ENCODE peak calls at places on chromosomes 7 and 10, in ten cellular contexts. C, D, S, O, W, E, M, N, V and X are unnamed samples. For H3K9me3, the result is how much of the 10 kb centered on the place peaks cover.

GRCh38 chr10:78375854-78376785 is 342.5 kb downstream of the RPS24 start:
- DNase-seq in E (no peak), D (no peak), C (no peak), O (no peak), V (no peak), M (no peak), W (no peak), S (no peak), N (no peak), X (no peak)

GRCh38 chr10:11285171-11285570 is 267.5 kb downstream of the CELF2 start:
- DNase-seq in V (no peak), N (no peak), S (no peak), M (no peak), C (no peak), W (peak), D (no peak), E (no peak), O (no peak), X (no peak)

GRCh38 chr7:132117181-132117580 is 459.1 kb downstream of the PLXNA4 start:
- DNase-seq in C (no peak), V (no peak), S (peak), M (peak), O (peak), N (no peak), D (no peak), E (no peak), W (no peak), X (no peak)

GRCh38 chr10:70461397-70462348 is 16.9 kb upstream of the PALD1 start:
- DNase-seq in V (peak), E (peak), S (peak), O (no peak), C (peak), N (peak), W (peak), D (peak), M (peak), X (peak)

GRCh38 chr10:102322914-102323313 is 72.6 kb upstream of the NFKB2 start:
- DNase-seq in D (no peak), V (no peak), M (no peak), S (no peak), C (peak), W (no peak), N (no peak), O (no peak), E (peak), X (peak)

GRCh38 chr7:81430761-81431160 is 339.1 kb downstream of the HGF start:
- DNase-seq in M (no peak), E (no peak), V (no peak), O (no peak), C (no peak), S (no peak), D (no peak), N (no peak), W (no peak), X (no peak)

GRCh38 chr7:105010538-105011523 is 3.2 kb upstream of the KMT2E start:
- DNase-seq in D (no peak), O (no peak), E (no peak), C (no peak), W (no peak), M (peak), N (no peak), V (no peak), S (no peak), X (peak)

GRCh38 chr7:31065021-31065593 is 13.0 kb downstream of the ADCYAP1R1 start:
- DNase-seq in N (peak), E (no peak), S (no peak), M (no peak), D (no peak), V (no peak), O (no peak), W (no peak), C (no peak), X (no peak)

GRCh38 chr10:101588879-101589278 is 758 bp downstream of the DPCD start:
- DNase-seq in O (no peak), S (peak), N (peak), C (no peak), E (no peak), D (peak), M (peak), V (no peak), W (no peak), X (peak)

GRCh38 chr10:21954132-21954531 is 49.4 kb downstream of the DNAJC1 start:
- DNase-seq in V (no peak), O (no peak), C (no peak), N (no peak), M (no peak), S (no peak), W (no peak), E (no peak), D (no peak), X (no peak)

GRCh38 chr7:16431646-16432424 is 10.5 kb upstream of the CRPPA start:
- DNase-seq in C (peak), D (peak), E (no peak), S (peak), N (no peak), W (no peak), O (no peak), M (peak), V (no peak), X (peak)

GRCh38 chr7:23287612-23288011 is 11.5 kb upstream of the MALSU1 start:
- DNase-seq in M (no peak), V (no peak), D (peak), C (no peak), N (no peak), E (no peak), W (no peak), O (no peak), S (no peak), X (no peak)

GRCh38 chr10:7287377-7287776 is 123.5 kb downstream of the SFMBT2 start:
- DNase-seq in E (no peak), C (no peak), M (no peak), V (no peak), D (no peak), W (no peak), N (no peak), S (no peak), O (no peak), X (no peak)

GRCh38 chr7:1676550-1677071 is 6.5 kb downstream of the ELFN1 start:
- DNase-seq in V (no peak), M (no peak), O (no peak), S (no peak), E (no peak), C (no peak), W (no peak), N (no peak), D (no peak), X (no peak)

GRCh38 chr10:30687698-30688213 is 58.2 kb upstream of the LYZL2 start:
- DNase-seq in V (peak), S (peak), W (peak), C (peak), M (peak), D (peak), N (peak), O (no peak), E (peak), X (peak)

GRCh38 chr10:133105686-133106390 is 18.1 kb downstream of the ADGRA1 start:
- DNase-seq in V (no peak), S (no peak), C (no peak), O (no peak), N (no peak), M (no peak), E (no peak), W (no peak), D (no peak), X (no peak)

GRCh38 chr10:119409906-119410305 is 132.6 kb downstream of the RGS10 start:
- DNase-seq in E (no peak), S (no peak), N (peak), W (peak), D (peak), M (peak), V (peak), O (no peak), C (no peak), X (no peak)

GRCh38 chr7:32061346-32061745 is 8.9 kb downstream of the PDE1C start:
- DNase-seq in M (no peak), V (no peak), S (no peak), W (no peak), D (no peak), O (no peak), N (no peak), E (no peak), C (no peak), X (no peak)

GRCh38 chr7:134954197-134955082 is 31.9 kb upstream of the AGBL3 start:
- DNase-seq in N (no peak), O (peak), E (no peak), V (no peak), W (no peak), D (peak), M (no peak), C (peak), S (no peak), X (peak)

GRCh38 chr7:57204411-57204811 is 72.2 kb upstream of the ZNF479 start:
- DNase-seq in D (no peak), N (no peak), M (no peak), W (no peak), V (no peak), S (no peak), E (no peak), O (no peak), C (no peak), X (no peak)

GRCh38 chr7:57201021-57201894 is 69.0 kb upstream of the ZNF479 start:
- DNase-seq in M (no peak), E (no peak), O (no peak), S (no peak), D (no peak), N (no peak), C (no peak), W (no peak), V (no peak), X (no peak)

GRCh38 chr7:57202274-57202673 is 70.0 kb upstream of the ZNF479 start:
- DNase-seq in O (no peak), V (no peak), S (no peak), W (no peak), C (no peak), N (no peak), E (no peak), M (no peak), D (no peak), X (no peak)

GRCh38 chr7:57203161-57203791 is 71.0 kb upstream of the ZNF479 start:
- DNase-seq in D (no peak), S (no peak), W (no peak), E (no peak), O (no peak), N (no peak), C (no peak), M (no peak), V (no peak), X (no peak)

GRCh38 chr7:57201895-57202210 is 69.6 kb upstream of the ZNF479 start:
- DNase-seq in C (no peak), M (no peak), E (no peak), O (no peak), S (no peak), D (no peak), N (no peak), V (no peak), W (no peak), X (no peak)
- H3K9me3 ChIP-seq in C (under half), M (under half), E (under half), O (under half), S (under half), D (half or more), N (under half), V (half or more), W (under half), X (under half)

DNA sequence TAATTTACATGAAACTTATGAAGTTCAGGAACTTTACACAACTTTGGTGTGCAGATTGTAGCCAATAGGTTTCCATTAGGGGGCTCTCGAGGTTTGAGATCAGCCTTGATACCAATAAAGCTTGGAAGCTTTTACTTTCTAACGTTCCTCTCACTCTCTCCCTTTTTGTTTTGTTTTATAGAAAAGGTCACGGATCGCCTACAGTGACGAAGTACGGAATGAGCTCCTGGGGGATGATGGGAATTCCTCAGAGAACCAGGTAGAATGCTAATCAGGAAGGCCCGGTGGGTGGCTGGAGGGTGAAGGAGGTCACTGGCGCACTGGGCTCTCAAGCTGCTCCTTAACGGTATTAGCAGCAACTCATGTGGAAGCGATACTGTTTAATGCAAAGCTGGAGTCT is 79.9 kb downstream of the VTI1A start:
- DNase-seq in E (no peak), N (no peak), S (no peak), C (no peak), M (no peak), V (no peak), W (no peak), D (no peak), O (no peak), X (no peak)
- H3K27ac ChIP-seq in E (no peak), N (no peak), S (no peak), C (no peak), M (no peak), V (no peak), W (no peak), D (no peak), O (no peak), X (no peak)

GRCh38 chr7:6691609-6692106 is 15.1 kb downstream of the ZNF12 start:
- DNase-seq in O (no peak), S (peak), E (no peak), N (no peak), C (no peak), D (no peak), V (no peak), M (no peak), W (no peak), X (no peak)
- H3K9me3 ChIP-seq in O (half or more), S (half or more), E (half or more), N (half or more), C (half or more), D (under half), V (half or more), M (half or more), W (half or more), X (under half)

GRCh38 chr10:52621635-52622079 is 150.9 kb downstream of the MBL2 start:
- DNase-seq in C (no peak), V (no peak), W (no peak), E (no peak), M (no peak), S (no peak), O (no peak), N (no peak), D (no peak), X (no peak)
- H3K27ac ChIP-seq in C (no peak), V (no peak), W (no peak), E (no peak), M (no peak), S (no peak), O (no peak), N (no peak), D (no peak), X (no peak)